ENCODE peak calls at places on chromosomes 2 and 18, in five cellular contexts. C, H, X, G and D are unnamed samples.

GRCh38 chr2:206921507-206921906 is 17.8 kb upstream of the CPO start:
- DNase-seq in X (no peak), H (no peak), G (no peak), C (no peak), D (no peak)

GRCh38 chr18:63578357-63578958 is 8.7 kb upstream of the SERPINB13 start:
- DNase-seq in H (peak), C (peak), X (peak), G (peak), D (peak)

GRCh38 chr2:221075203-221075602 is 496.9 kb downstream of the EPHA4 start:
- DNase-seq in X (peak), H (no peak), G (no peak), C (peak), D (peak)

GRCh38 chr2:7108792-7109557 is 191.8 kb downstream of the RNF144A start:
- DNase-seq in X (no peak), C (no peak), H (no peak), G (no peak), D (no peak)

GRCh38 chr2:39033980-39034379 is 86.9 kb downstream of the SOS1 start:
- DNase-seq in X (peak), C (no peak), H (no peak), G (no peak), D (no peak)

GRCh38 chr2:68839260-68839833 is 31.9 kb downstream of the BMP10 start:
- DNase-seq in C (peak), G (peak), X (no peak), H (no peak), D (no peak)

GRCh38 chr2:74425523-74425922 is 4.0 kb downstream of the WDR54 start:
- DNase-seq in C (no peak), G (no peak), X (no peak), H (no peak), D (no peak)

GRCh38 chr2:190537765-190538164 is 3.2 kb upstream of the NEMP2 start:
- DNase-seq in X (no peak), C (peak), H (no peak), G (no peak), D (no peak)

GRCh38 chr2:240981871-240982800 is 16.3 kb upstream of the SNED1 start:
- DNase-seq in X (no peak), G (no peak), H (no peak), C (no peak), D (no peak)

GRCh38 chr2:158507141-158507540 is 50.4 kb downstream of the PKP4 start:
- DNase-seq in C (no peak), G (no peak), X (no peak), H (no peak), D (no peak)

GRCh38 chr18:35116784-35117318 is 75.6 kb downstream of the MAPRE2 start:
- DNase-seq in G (no peak), C (no peak), X (no peak), H (no peak), D (no peak)

GRCh38 chr2:55054476-55054875 is 4.2 kb upstream of the RTN4 start:
- DNase-seq in H (no peak), X (no peak), G (peak), C (no peak), D (no peak)

GRCh38 chr2:66576381-66577330 is 141.7 kb downstream of the MEIS1 start:
- DNase-seq in C (no peak), H (peak), G (no peak), X (peak), D (no peak)

GRCh38 chr2:131009713-131010475 is 83.4 kb downstream of the FAM168B start:
- DNase-seq in C (no peak), X (no peak), G (no peak), H (no peak), D (no peak)

GRCh38 chr2:232432598-232433184 is 23.3 kb upstream of the ALPI start:
- DNase-seq in G (peak), C (no peak), H (peak), X (no peak), D (no peak)

GRCh38 chr18:3126457-3127097 is 93.2 kb downstream of the MYOM1 start:
- DNase-seq in G (no peak), C (no peak), H (no peak), X (no peak), D (no peak)

GRCh38 chr2:186546842-186547241 is 43.0 kb upstream of the ITGAV start:
- DNase-seq in C (no peak), H (no peak), G (no peak), X (no peak), D (peak)

GRCh38 chr18:58856881-58857280 is 7.8 kb upstream of the ZNF532 start:
- DNase-seq in H (no peak), C (peak), X (peak), G (no peak), D (no peak)

GRCh38 chr2:105261061-105261460 is 19.5 kb downstream of the GPR45 start:
- DNase-seq in G (no peak), X (peak), C (peak), H (no peak), D (peak)

GRCh38 chr2:208406474-208407451 is at the start of gene PTH2R:
- DNase-seq in C (no peak), H (peak), X (peak), G (no peak), D (no peak)

GRCh38 chr2:216246741-216247140 is 125.5 kb downstream of the MARCHF4 start:
- DNase-seq in H (no peak), C (no peak), G (no peak), X (no peak), D (no peak)

GRCh38 chr2:238699307-238700121 is 148.4 kb upstream of the TWIST2 start:
- DNase-seq in H (no peak), G (no peak), X (no peak), C (no peak), D (no peak)

GRCh38 chr2:26088038-26088643 is 54.3 kb downstream of the RAB10 start:
- DNase-seq in X (peak), H (peak), C (no peak), G (peak), D (no peak)

GRCh38 chr2:85433511-85434089 is 15.1 kb downstream of the SH2D6 start:
- DNase-seq in G (no peak), C (peak), H (no peak), X (peak), D (peak)

GRCh38 chr2:64609229-64609994 is 44.3 kb downstream of the SERTAD2 start:
- DNase-seq in C (no peak), G (peak), X (peak), H (peak), D (no peak)

GRCh38 chr2:108918156-108918845 is 70.7 kb downstream of the EDAR start:
- DNase-seq in H (peak), C (no peak), X (no peak), G (no peak), D (no peak)

GRCh38 chr2:154455871-154456270 is 242.6 kb upstream of the KCNJ3 start:
- DNase-seq in H (no peak), C (no peak), G (no peak), X (no peak), D (no peak)

GRCh38 chr2:70443726-70444125 is 109.9 kb downstream of the TGFA start:
- DNase-seq in X (no peak), H (no peak), C (no peak), G (no peak), D (no peak)

GRCh38 chr2:121944072-121944829 is 188.8 kb downstream of the TSN start:
- DNase-seq in X (peak), G (no peak), C (peak), H (no peak), D (peak)

GRCh38 chr2:139759000-139759505 is 978.9 kb upstream of the NXPH2 start:
- DNase-seq in C (no peak), X (no peak), H (no peak), G (no peak), D (no peak)

GRCh38 chr2:118846667-118847446 is 591 bp downstream of the EN1 start:
- DNase-seq in C (no peak), H (peak), G (no peak), X (no peak), D (no peak)

GRCh38 chr2:39948016-39948719 is 169.1 kb upstream of the THUMPD2 start:
- DNase-seq in H (no peak), C (peak), G (no peak), X (no peak), D (peak)

GRCh38 chr2:36173760-36174362 is 181.7 kb upstream of the CRIM1 start:
- DNase-seq in X (no peak), C (no peak), H (no peak), G (no peak), D (no peak)

GRCh38 chr2:51918113-51918512 is 886.2 kb upstream of the NRXN1 start:
- DNase-seq in H (no peak), X (no peak), C (no peak), G (no peak), D (no peak)

GRCh38 chr2:188122983-188123382 is 168.7 kb upstream of the GULP1 start:
- DNase-seq in C (no peak), G (no peak), H (no peak), X (no peak), D (no peak)

GRCh38 chr18:36179562-36180334 is 7.5 kb upstream of the MOCOS start:
- DNase-seq in G (peak), X (peak), H (no peak), C (peak), D (no peak)

GRCh38 chr2:203238329-203238710 is 498 bp upstream of the CYP20A1 start:
- DNase-seq in X (no peak), C (no peak), G (peak), H (no peak), D (no peak)

GRCh38 chr2:218027426-218028188 is 24.8 kb upstream of the TNS1 start:
- DNase-seq in C (no peak), G (no peak), H (no peak), X (no peak), D (no peak)